ENCODE peak calls at places on chromosomes 11 and 22, in nine cellular contexts. S, D, T, I, C, L, X, P and Q are unnamed samples.

GRCh38 chr11:86938203-86938899 is 16.8 kb downstream of the FZD4 start:
- DNase-seq in S (no peak), D (no peak), T (no peak), I (no peak), C (no peak), L (no peak), X (peak), P (no peak), Q (no peak)

GRCh38 chr22:34454598-34454997 is 534.3 kb upstream of the LARGE1 start:
- DNase-seq in S (no peak), D (no peak), T (no peak), I (no peak), C (no peak), L (no peak), X (no peak), P (no peak), Q (no peak)

GRCh38 chr11:44788536-44789227 is 61.9 kb downstream of the TSPAN18 start:
- DNase-seq in S (no peak), D (no peak), T (no peak), I (no peak), C (no peak), L (no peak), X (no peak), P (peak), Q (peak)

GRCh38 chr11:57322881-57323467 is 1.8 kb downstream of the TNKS1BP1 start:
- DNase-seq in S (no peak), D (no peak), T (no peak), I (no peak), C (no peak), L (no peak), X (no peak), P (no peak), Q (no peak)

GRCh38 chr11:15737326-15737725 is 619.0 kb downstream of the SOX6 start:
- DNase-seq in S (no peak), D (no peak), T (no peak), I (no peak), C (no peak), L (no peak), X (no peak), P (no peak), Q (peak)

GRCh38 chr22:41917375-41917905 is 2.6 kb upstream of the SHISA8 start:
- DNase-seq in S (no peak), D (no peak), T (no peak), I (no peak), C (no peak), L (no peak), X (no peak), P (no peak), Q (no peak)

GRCh38 chr11:69360606-69361005 is 66.7 kb downstream of the MYEOV start:
- DNase-seq in S (no peak), D (peak), T (no peak), I (peak), C (no peak), L (no peak), X (no peak), P (no peak), Q (no peak)

GRCh38 chr11:57792060-57792541 is 30.5 kb downstream of the CTNND1 start:
- DNase-seq in S (no peak), D (peak), T (peak), I (no peak), C (peak), L (no peak), X (no peak), P (peak), Q (peak)

GRCh38 chr11:85590848-85591483 is 36.2 kb downstream of the DLG2 start:
- DNase-seq in S (peak), D (no peak), T (no peak), I (no peak), C (no peak), L (peak), X (no peak), P (peak), Q (peak)

GRCh38 chr11:118132385-118133151 is 20.1 kb downstream of the SCN4B start:
- DNase-seq in S (no peak), D (no peak), T (no peak), I (no peak), C (no peak), L (no peak), X (no peak), P (no peak), Q (no peak)

DNA sequence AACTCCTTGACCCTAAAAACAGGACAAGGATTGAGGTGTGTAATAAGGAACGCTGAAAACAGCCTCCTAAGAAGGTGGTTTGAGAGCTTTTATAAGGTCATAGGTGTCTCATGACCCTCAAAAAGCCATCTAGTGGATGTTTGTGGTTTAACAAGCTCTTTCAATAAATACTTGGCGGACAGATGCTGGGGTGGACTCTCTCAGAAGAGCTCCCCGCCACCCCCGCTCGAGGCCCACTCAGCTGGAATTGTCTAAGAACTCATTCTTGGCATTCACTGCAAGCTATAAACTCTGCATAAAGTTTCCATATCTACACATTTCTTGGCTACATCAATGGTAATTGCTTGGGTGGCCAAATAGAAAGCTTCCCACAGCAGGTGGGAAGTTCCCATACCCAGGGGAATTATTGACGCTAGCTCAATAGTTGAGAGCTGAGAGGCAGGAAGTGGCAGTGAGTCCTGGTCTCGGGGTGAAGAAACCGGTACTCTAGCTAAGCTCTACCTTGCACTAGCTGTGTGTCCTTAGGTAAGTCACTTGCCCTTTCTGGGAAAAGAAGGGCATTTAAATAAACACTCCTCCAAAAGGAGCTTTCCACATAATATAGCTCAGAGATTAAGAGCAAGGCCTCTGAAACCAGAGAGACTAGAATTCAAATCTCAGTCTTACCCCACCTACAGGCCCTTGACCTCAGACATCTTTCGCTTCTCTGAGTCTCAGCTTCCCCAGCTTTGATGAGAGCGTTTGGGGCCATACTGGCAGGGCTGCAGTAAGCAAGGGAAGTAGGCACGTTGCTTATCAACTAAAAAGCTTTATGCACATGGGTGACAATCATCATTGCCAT is 6.4 kb downstream of the MS4A15 start:
- DNase-seq in S (no peak), D (no peak), T (no peak), I (no peak), C (peak), L (no peak), X (no peak), P (no peak), Q (peak)
- TF ChIP-seq CTCF in S (peak), D (no peak), T (peak), I (peak), C (peak), L (peak), X (no peak), P (peak), Q (peak)

GRCh38 chr11:60130496-60130895 is 42.0 kb downstream of the MS4A2 start:
- DNase-seq in S (no peak), D (no peak), T (peak), I (no peak), C (peak), L (no peak), X (no peak), P (no peak), Q (peak)
- TF ChIP-seq CTCF in S (no peak), D (no peak), T (peak), I (peak), C (peak), L (no peak), X (no peak), P (peak), Q (peak)

GRCh38 chr22:47173535-47174021 is 411.1 kb downstream of the TBC1D22A start:
- DNase-seq in S (no peak), D (peak), T (no peak), I (no peak), C (no peak), L (no peak), X (peak), P (no peak), Q (no peak)

GRCh38 chr22:47175151-47175760 is 412.8 kb downstream of the TBC1D22A start:
- DNase-seq in S (peak), D (peak), T (peak), I (no peak), C (no peak), L (no peak), X (peak), P (peak), Q (peak)

GRCh38 chr22:47172771-47173534 is 410.5 kb downstream of the TBC1D22A start:
- DNase-seq in S (no peak), D (peak), T (no peak), I (no peak), C (no peak), L (no peak), X (peak), P (no peak), Q (no peak)

GRCh38 chr22:47174671-47175111 is 412.2 kb downstream of the TBC1D22A start:
- DNase-seq in S (no peak), D (peak), T (no peak), I (no peak), C (no peak), L (no peak), X (peak), P (no peak), Q (no peak)

GRCh38 chr22:47174096-47174495 is 411.6 kb downstream of the TBC1D22A start:
- DNase-seq in S (no peak), D (no peak), T (no peak), I (no peak), C (no peak), L (no peak), X (peak), P (no peak), Q (no peak)
- TF ChIP-seq CTCF in S (no peak), D (no peak), T (no peak), I (no peak), C (no peak), L (no peak), X (no peak), P (no peak), Q (no peak)

DNA sequence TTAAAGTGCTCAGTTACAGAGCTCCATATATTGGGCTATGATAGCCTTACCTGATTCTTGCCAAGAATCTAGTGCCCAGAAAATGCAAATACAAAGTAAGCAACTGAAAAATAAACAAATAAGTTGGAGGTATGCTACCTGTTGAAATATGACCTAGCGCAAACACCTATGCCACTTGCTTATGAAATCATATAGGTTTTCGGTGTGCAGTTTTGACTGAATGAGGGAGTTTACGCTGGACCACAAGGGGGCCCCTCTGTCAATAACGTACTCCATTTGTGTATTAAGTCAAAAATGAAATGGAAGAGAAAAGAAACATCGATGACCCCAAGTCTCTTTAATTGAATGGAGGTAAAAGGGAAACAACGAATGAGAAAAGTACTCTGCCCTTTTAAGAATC is 84.9 kb upstream of the TRIM77 start:
- DNase-seq in S (no peak), D (no peak), T (no peak), I (no peak), C (no peak), L (no peak), X (no peak), P (no peak), Q (peak)
- TF ChIP-seq CTCF in S (peak), D (no peak), T (no peak), I (peak), C (no peak), L (peak), X (no peak), P (no peak), Q (peak)

DNA sequence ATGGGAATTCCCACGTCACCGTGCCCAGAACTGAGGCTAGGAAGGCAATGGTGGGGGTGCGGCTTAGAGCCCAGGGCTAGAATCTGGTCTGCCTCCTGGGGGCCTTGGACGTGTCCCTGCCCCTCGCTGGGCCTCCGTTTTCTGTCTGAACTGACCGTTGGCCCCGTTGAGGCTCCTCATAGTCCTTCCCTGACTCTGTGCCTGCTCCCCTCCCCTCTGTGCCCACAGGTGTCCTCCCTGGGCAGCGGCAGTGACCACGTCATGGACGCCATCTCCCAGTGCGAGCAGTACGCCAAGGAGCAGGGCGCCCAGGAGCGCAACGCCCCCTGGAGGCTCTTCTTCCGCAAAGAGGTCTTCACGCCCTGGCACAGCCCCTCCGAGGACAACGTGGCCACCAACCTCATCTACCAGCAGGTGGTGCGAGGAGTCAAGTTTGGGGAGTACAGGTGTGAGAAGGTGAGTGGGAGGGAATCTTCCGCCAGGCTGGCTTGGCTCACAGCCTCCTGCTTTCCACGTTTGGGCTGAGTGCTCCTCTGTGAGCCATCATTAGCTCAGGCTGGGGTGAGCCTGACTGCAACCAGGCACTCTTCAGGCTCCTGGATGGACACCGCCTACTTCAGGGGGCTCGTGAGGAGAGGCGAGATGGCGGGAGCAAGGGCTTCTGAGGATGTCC is 63.9 kb downstream of the MYO7A start:
- DNase-seq in S (no peak), D (no peak), T (peak), I (peak), C (peak), L (no peak), X (peak), P (peak), Q (peak)
- TF ChIP-seq CTCF in S (peak), D (no peak), T (peak), I (peak), C (peak), L (peak), X (peak), P (peak), Q (peak)

GRCh38 chr11:66338276-66339162 is 2.3 kb upstream of the RIN1 start:
- DNase-seq in S (no peak), D (peak), T (no peak), I (no peak), C (no peak), L (no peak), X (no peak), P (no peak), Q (no peak)

GRCh38 chr11:66334605-66335442 is 1.4 kb downstream of the RIN1 start:
- DNase-seq in S (no peak), D (peak), T (no peak), I (no peak), C (no peak), L (no peak), X (no peak), P (no peak), Q (peak)

GRCh38 chr11:66337103-66337899 is 1.1 kb upstream of the RIN1 start:
- DNase-seq in S (no peak), D (peak), T (no peak), I (no peak), C (no peak), L (no peak), X (no peak), P (no peak), Q (peak)

GRCh38 chr11:66335531-66336233 is 552 bp downstream of the RIN1 start:
- DNase-seq in S (no peak), D (peak), T (no peak), I (no peak), C (no peak), L (no peak), X (no peak), P (peak), Q (peak)

GRCh38 chr11:66336234-66337102 is at the start of gene RIN1:
- DNase-seq in S (peak), D (peak), T (no peak), I (no peak), C (peak), L (peak), X (peak), P (peak), Q (peak)
- TF ChIP-seq CTCF in S (peak), D (no peak), T (peak), I (peak), C (peak), L (peak), X (peak), P (peak), Q (peak)

GRCh38 chr22:36180038-36180880 is 19.7 kb upstream of the APOL3 start:
- DNase-seq in S (no peak), D (peak), T (peak), I (peak), C (peak), L (no peak), X (peak), P (peak), Q (peak)

GRCh38 chr22:36175892-36176291 is 15.3 kb upstream of the APOL3 start:
- DNase-seq in S (no peak), D (no peak), T (no peak), I (no peak), C (no peak), L (no peak), X (no peak), P (no peak), Q (no peak)

GRCh38 chr22:36180928-36181327 is 20.4 kb upstream of the APOL3 start:
- DNase-seq in S (no peak), D (peak), T (no peak), I (no peak), C (no peak), L (no peak), X (no peak), P (no peak), Q (no peak)

GRCh38 chr22:36182056-36182455 is 19.6 kb downstream of the APOL4 start:
- DNase-seq in S (no peak), D (no peak), T (no peak), I (no peak), C (no peak), L (no peak), X (no peak), P (no peak), Q (peak)

GRCh38 chr22:36177160-36177559 is 16.6 kb upstream of the APOL3 start:
- DNase-seq in S (no peak), D (no peak), T (no peak), I (no peak), C (no peak), L (no peak), X (no peak), P (no peak), Q (no peak)
- TF ChIP-seq CTCF in S (no peak), D (no peak), T (no peak), I (no peak), C (no peak), L (no peak), X (no peak), P (no peak), Q (no peak)

GRCh38 chr22:37940698-37941376 is 12.6 kb downstream of the C22orf23 start:
- DNase-seq in S (no peak), D (no peak), T (peak), I (no peak), C (no peak), L (no peak), X (no peak), P (no peak), Q (peak)
- TF ChIP-seq CTCF in S (no peak), D (no peak), T (no peak), I (no peak), C (no peak), L (no peak), X (no peak), P (no peak), Q (no peak)

GRCh38 chr11:75087319-75088055 is 9.2 kb downstream of the OR2AT4 start:
- DNase-seq in S (no peak), D (no peak), T (no peak), I (no peak), C (no peak), L (no peak), X (no peak), P (no peak), Q (no peak)
- TF ChIP-seq CTCF in S (no peak), D (no peak), T (no peak), I (peak), C (no peak), L (no peak), X (no peak), P (no peak), Q (peak)